ENCODE peak calls at places on chromosomes 11 and 22, in nine cellular contexts. One of them, this sample, is unnamed.

GRCh38 chr11:77153276-77154185 is 25.5 kb downstream of the MYO7A start:
- DNase-seq in mammary epithelial cell: no peak
- DNase-seq in A172: no peak
- DNase-seq in mucosa of gallbladder: no peak
- DNase-seq in EH: no peak
- DNase-seq in IMR-90: no peak
- DNase-seq in CD4-positive, alpha-beta memory T cell: no peak
- DNase-seq in CD4-positive, alpha-beta T cell: no peak
- DNase-seq in endodermal cell: no peak
- DNase-seq in this sample: no peak

GRCh38 chr11:62542111-62542745 is 4.4 kb downstream of the AHNAK start:
- DNase-seq in mucosa of gallbladder: peak; percentile 39
- DNase-seq in CD4-positive, alpha-beta T cell: no peak
- DNase-seq in IMR-90: peak; percentile 23
- DNase-seq in mammary epithelial cell: no peak
- DNase-seq in EH: no peak
- DNase-seq in endodermal cell: no peak
- DNase-seq in A172: no peak
- DNase-seq in CD4-positive, alpha-beta memory T cell: no peak
- DNase-seq in this sample: peak; percentile 84

GRCh38 chr11:44680982-44681597 is 45.7 kb upstream of the TSPAN18 start:
- DNase-seq in mucosa of gallbladder: no peak
- DNase-seq in CD4-positive, alpha-beta memory T cell: peak; percentile 69
- DNase-seq in CD4-positive, alpha-beta T cell: peak; percentile 50
- DNase-seq in IMR-90: no peak
- DNase-seq in mammary epithelial cell: peak; percentile 60
- DNase-seq in EH: peak; percentile 42
- DNase-seq in A172: peak; percentile 53
- DNase-seq in endodermal cell: no peak
- DNase-seq in this sample: no peak

GRCh38 chr11:109583996-109584395 is 162.0 kb downstream of the C11orf87 start:
- DNase-seq in CD4-positive, alpha-beta T cell: no peak
- DNase-seq in CD4-positive, alpha-beta memory T cell: no peak
- DNase-seq in mammary epithelial cell: no peak
- DNase-seq in A172: no peak
- DNase-seq in IMR-90: no peak
- DNase-seq in endodermal cell: no peak
- DNase-seq in EH: no peak
- DNase-seq in mucosa of gallbladder: no peak
- DNase-seq in this sample: no peak

GRCh38 chr22:47395481-47395880 is 633.0 kb downstream of the TBC1D22A start:
- DNase-seq in mucosa of gallbladder: no peak
- DNase-seq in mammary epithelial cell: no peak
- DNase-seq in endodermal cell: no peak
- DNase-seq in IMR-90: peak; percentile 2
- DNase-seq in CD4-positive, alpha-beta T cell: no peak
- DNase-seq in A172: peak; percentile 72
- DNase-seq in CD4-positive, alpha-beta memory T cell: no peak
- DNase-seq in EH: no peak
- DNase-seq in this sample: no peak

GRCh38 chr22:37098976-37099577 is 10.4 kb downstream of the TMPRSS6 start:
- DNase-seq in mammary epithelial cell: no peak
- DNase-seq in endodermal cell: peak; percentile 79
- DNase-seq in CD4-positive, alpha-beta memory T cell: no peak
- DNase-seq in A172: no peak
- DNase-seq in IMR-90: no peak
- DNase-seq in mucosa of gallbladder: no peak
- DNase-seq in CD4-positive, alpha-beta T cell: no peak
- DNase-seq in EH: no peak
- DNase-seq in this sample: no peak

GRCh38 chr11:68223275-68223674 is 10.2 kb upstream of the KMT5B start:
- DNase-seq in IMR-90: no peak
- DNase-seq in CD4-positive, alpha-beta T cell: no peak
- DNase-seq in mucosa of gallbladder: no peak
- DNase-seq in mammary epithelial cell: no peak
- DNase-seq in CD4-positive, alpha-beta memory T cell: no peak
- DNase-seq in EH: no peak
- DNase-seq in A172: no peak
- DNase-seq in endodermal cell: no peak
- DNase-seq in this sample: no peak

GRCh38 chr11:31786996-31787685 is 24.0 kb downstream of the PAX6 start:
- DNase-seq in A172: no peak
- DNase-seq in EH: no peak
- DNase-seq in CD4-positive, alpha-beta T cell: no peak
- DNase-seq in mammary epithelial cell: no peak
- DNase-seq in mucosa of gallbladder: peak; percentile 7
- DNase-seq in CD4-positive, alpha-beta memory T cell: no peak
- DNase-seq in endodermal cell: no peak
- DNase-seq in IMR-90: no peak
- DNase-seq in this sample: no peak

GRCh38 chr22:23832226-23833016 is 6.4 kb downstream of the DERL3 start:
- DNase-seq in IMR-90: no peak
- DNase-seq in EH: no peak
- DNase-seq in endodermal cell: no peak
- DNase-seq in CD4-positive, alpha-beta memory T cell: no peak
- DNase-seq in CD4-positive, alpha-beta T cell: no peak
- DNase-seq in A172: no peak
- DNase-seq in mammary epithelial cell: no peak
- DNase-seq in mucosa of gallbladder: no peak
- DNase-seq in this sample: no peak

GRCh38 chr22:17881366-17881765 is 107.1 kb upstream of the BID start:
- DNase-seq in IMR-90: no peak
- DNase-seq in endodermal cell: no peak
- DNase-seq in CD4-positive, alpha-beta memory T cell: no peak
- DNase-seq in mucosa of gallbladder: no peak
- DNase-seq in A172: no peak
- DNase-seq in EH: no peak
- DNase-seq in mammary epithelial cell: no peak
- DNase-seq in CD4-positive, alpha-beta T cell: no peak
- DNase-seq in this sample: no peak

GRCh38 chr11:62928011-62928410 is 6.8 kb upstream of the CHRM1 start:
- DNase-seq in endodermal cell: peak; percentile 65
- DNase-seq in mucosa of gallbladder: no peak
- DNase-seq in IMR-90: no peak
- DNase-seq in A172: no peak
- DNase-seq in EH: no peak
- DNase-seq in CD4-positive, alpha-beta memory T cell: no peak
- DNase-seq in CD4-positive, alpha-beta T cell: no peak
- DNase-seq in mammary epithelial cell: no peak
- DNase-seq in this sample: no peak

GRCh38 chr22:46293591-46294260 is 2.9 kb upstream of the GTSE1 start:
- DNase-seq in CD4-positive, alpha-beta memory T cell: no peak
- DNase-seq in A172: no peak
- DNase-seq in CD4-positive, alpha-beta T cell: no peak
- DNase-seq in EH: peak; percentile 73
- DNase-seq in endodermal cell: no peak
- DNase-seq in IMR-90: peak; percentile 53
- DNase-seq in mucosa of gallbladder: peak; percentile 45
- DNase-seq in mammary epithelial cell: no peak
- DNase-seq in this sample: no peak

GRCh38 chr11:83002047-83002446 is 69.7 kb downstream of the RAB30 start:
- DNase-seq in mammary epithelial cell: peak; percentile 24
- DNase-seq in EH: no peak
- DNase-seq in CD4-positive, alpha-beta T cell: no peak
- DNase-seq in mucosa of gallbladder: no peak
- DNase-seq in CD4-positive, alpha-beta memory T cell: peak; percentile 5
- DNase-seq in A172: no peak
- DNase-seq in IMR-90: no peak
- DNase-seq in endodermal cell: no peak
- DNase-seq in this sample: no peak

GRCh38 chr11:120130991-120131760 is 6.7 kb downstream of the TRIM29 start:
- DNase-seq in EH: no peak
- DNase-seq in mammary epithelial cell: no peak
- DNase-seq in mucosa of gallbladder: no peak
- DNase-seq in CD4-positive, alpha-beta memory T cell: no peak
- DNase-seq in endodermal cell: peak; percentile 28
- DNase-seq in IMR-90: no peak
- DNase-seq in A172: no peak
- DNase-seq in CD4-positive, alpha-beta T cell: no peak
- DNase-seq in this sample: no peak

GRCh38 chr11:48087974-48088681 is 107.8 kb downstream of the PTPRJ start:
- DNase-seq in CD4-positive, alpha-beta T cell: no peak
- DNase-seq in endodermal cell: peak; percentile 36
- DNase-seq in EH: peak; percentile 31
- DNase-seq in A172: no peak
- DNase-seq in IMR-90: no peak
- DNase-seq in mucosa of gallbladder: peak; percentile 63
- DNase-seq in mammary epithelial cell: no peak
- DNase-seq in CD4-positive, alpha-beta memory T cell: no peak
- DNase-seq in this sample: peak; percentile 84

This sample was measured in colonic mucosa.